ENCODE peak calls at places on chromosome 2, in ten cellular contexts. One of them, this sample, is unnamed.
A peak's percentile ranks its signal among the peaks of the same experiment; 100 is the strongest.

GRCh38 chr2:129459200-129459876 is 520.1 kb upstream of the RAB6C start:
- DNase-seq in activated CD8-positive, alpha-beta T cell treated with anti-CD3 and anti-CD28 coated beads for 36 hours: no peak
- DNase-seq in omental fat pad: no peak
- DNase-seq in pancreas: no peak
- DNase-seq in hepatocyte: no peak
- DNase-seq in chondrocyte: no peak
- DNase-seq in RWPE1: no peak
- DNase-seq in kidney: no peak
- DNase-seq in HL-60: no peak
- DNase-seq in Caco-2: no peak
- DNase-seq in this sample: no peak

GRCh38 chr2:208657468-208657867 is 250.9 kb downstream of the PTH2R start:
- DNase-seq in activated CD8-positive, alpha-beta T cell treated with anti-CD3 and anti-CD28 coated beads for 36 hours: no peak
- DNase-seq in omental fat pad: no peak
- DNase-seq in pancreas: no peak
- DNase-seq in hepatocyte: no peak
- DNase-seq in chondrocyte: no peak
- DNase-seq in RWPE1: no peak
- DNase-seq in kidney: no peak
- DNase-seq in HL-60: no peak
- DNase-seq in Caco-2: no peak
- DNase-seq in this sample: no peak

GRCh38 chr2:227374158-227374557 is 4.9 kb downstream of the TM4SF20 start:
- DNase-seq in activated CD8-positive, alpha-beta T cell treated with anti-CD3 and anti-CD28 coated beads for 36 hours: peak; percentile 75
- DNase-seq in omental fat pad: no peak
- DNase-seq in pancreas: no peak
- DNase-seq in hepatocyte: no peak
- DNase-seq in chondrocyte: no peak
- DNase-seq in RWPE1: no peak
- DNase-seq in kidney: no peak
- DNase-seq in HL-60: no peak
- DNase-seq in Caco-2: no peak
- DNase-seq in this sample: no peak

GRCh38 chr2:231965118-231965517 is 3.6 kb downstream of the DIS3L2 start:
- DNase-seq in activated CD8-positive, alpha-beta T cell treated with anti-CD3 and anti-CD28 coated beads for 36 hours: no peak
- DNase-seq in omental fat pad: no peak
- DNase-seq in pancreas: no peak
- DNase-seq in hepatocyte: no peak
- DNase-seq in chondrocyte: no peak
- DNase-seq in RWPE1: no peak
- DNase-seq in kidney: no peak
- DNase-seq in HL-60: no peak
- DNase-seq in Caco-2: no peak
- DNase-seq in this sample: no peak

GRCh38 chr2:183009249-183009899 is 28.9 kb downstream of the NCKAP1 start:
- DNase-seq in activated CD8-positive, alpha-beta T cell treated with anti-CD3 and anti-CD28 coated beads for 36 hours: no peak
- DNase-seq in omental fat pad: no peak
- DNase-seq in pancreas: no peak
- DNase-seq in hepatocyte: no peak
- DNase-seq in chondrocyte: no peak
- DNase-seq in RWPE1: no peak
- DNase-seq in kidney: no peak
- DNase-seq in HL-60: no peak
- DNase-seq in Caco-2: no peak
- DNase-seq in this sample: no peak

GRCh38 chr2:30055548-30055947 is 91.3 kb upstream of the YPEL5 start:
- DNase-seq in activated CD8-positive, alpha-beta T cell treated with anti-CD3 and anti-CD28 coated beads for 36 hours: no peak
- DNase-seq in omental fat pad: no peak
- DNase-seq in pancreas: no peak
- DNase-seq in hepatocyte: no peak
- DNase-seq in chondrocyte: no peak
- DNase-seq in RWPE1: no peak
- DNase-seq in kidney: no peak
- DNase-seq in HL-60: no peak
- DNase-seq in Caco-2: no peak
- DNase-seq in this sample: no peak

GRCh38 chr2:162795312-162795711 is 43.3 kb downstream of the KCNH7 start:
- DNase-seq in activated CD8-positive, alpha-beta T cell treated with anti-CD3 and anti-CD28 coated beads for 36 hours: no peak
- DNase-seq in omental fat pad: no peak
- DNase-seq in pancreas: no peak
- DNase-seq in hepatocyte: peak; percentile 24
- DNase-seq in chondrocyte: no peak
- DNase-seq in RWPE1: no peak
- DNase-seq in kidney: no peak
- DNase-seq in HL-60: no peak
- DNase-seq in Caco-2: peak; percentile 35
- DNase-seq in this sample: no peak

GRCh38 chr2:117832905-117833613 is 18.6 kb downstream of the DDX18 start:
- DNase-seq in activated CD8-positive, alpha-beta T cell treated with anti-CD3 and anti-CD28 coated beads for 36 hours: peak; percentile 37
- DNase-seq in omental fat pad: no peak
- DNase-seq in pancreas: no peak
- DNase-seq in hepatocyte: peak; percentile 52
- DNase-seq in chondrocyte: no peak
- DNase-seq in RWPE1: peak; percentile 26
- DNase-seq in kidney: no peak
- DNase-seq in HL-60: no peak
- DNase-seq in Caco-2: no peak
- DNase-seq in this sample: no peak

GRCh38 chr2:171923206-171923605 is 945 bp downstream of the HAT1 start:
- DNase-seq in activated CD8-positive, alpha-beta T cell treated with anti-CD3 and anti-CD28 coated beads for 36 hours: no peak
- DNase-seq in omental fat pad: no peak
- DNase-seq in pancreas: peak; percentile 36
- DNase-seq in hepatocyte: peak; percentile 19
- DNase-seq in chondrocyte: no peak
- DNase-seq in RWPE1: no peak
- DNase-seq in kidney: no peak
- DNase-seq in HL-60: peak; percentile 44
- DNase-seq in Caco-2: no peak
- DNase-seq in this sample: no peak

GRCh38 chr2:235935773-235936172 is 232.4 kb downstream of the GBX2 start:
- DNase-seq in activated CD8-positive, alpha-beta T cell treated with anti-CD3 and anti-CD28 coated beads for 36 hours: no peak
- DNase-seq in omental fat pad: no peak
- DNase-seq in pancreas: no peak
- DNase-seq in hepatocyte: no peak
- DNase-seq in chondrocyte: no peak
- DNase-seq in RWPE1: no peak
- DNase-seq in kidney: no peak
- DNase-seq in HL-60: no peak
- DNase-seq in Caco-2: no peak
- DNase-seq in this sample: no peak

GRCh38 chr2:235937526-235937925 is 230.7 kb downstream of the GBX2 start:
- DNase-seq in activated CD8-positive, alpha-beta T cell treated with anti-CD3 and anti-CD28 coated beads for 36 hours: no peak
- DNase-seq in omental fat pad: no peak
- DNase-seq in pancreas: no peak
- DNase-seq in hepatocyte: no peak
- DNase-seq in chondrocyte: no peak
- DNase-seq in RWPE1: no peak
- DNase-seq in kidney: no peak
- DNase-seq in HL-60: no peak
- DNase-seq in Caco-2: no peak
- DNase-seq in this sample: no peak

GRCh38 chr2:235935071-235935470 is 233.1 kb downstream of the GBX2 start:
- DNase-seq in activated CD8-positive, alpha-beta T cell treated with anti-CD3 and anti-CD28 coated beads for 36 hours: no peak
- DNase-seq in omental fat pad: no peak
- DNase-seq in pancreas: no peak
- DNase-seq in hepatocyte: no peak
- DNase-seq in chondrocyte: no peak
- DNase-seq in RWPE1: no peak
- DNase-seq in kidney: no peak
- DNase-seq in HL-60: no peak
- DNase-seq in Caco-2: no peak
- DNase-seq in this sample: no peak

GRCh38 chr2:235937092-235937491 is 231.1 kb downstream of the GBX2 start:
- DNase-seq in activated CD8-positive, alpha-beta T cell treated with anti-CD3 and anti-CD28 coated beads for 36 hours: no peak
- DNase-seq in omental fat pad: no peak
- DNase-seq in pancreas: no peak
- DNase-seq in hepatocyte: no peak
- DNase-seq in chondrocyte: no peak
- DNase-seq in RWPE1: no peak
- DNase-seq in kidney: no peak
- DNase-seq in HL-60: no peak
- DNase-seq in Caco-2: no peak
- DNase-seq in this sample: no peak

DNA sequence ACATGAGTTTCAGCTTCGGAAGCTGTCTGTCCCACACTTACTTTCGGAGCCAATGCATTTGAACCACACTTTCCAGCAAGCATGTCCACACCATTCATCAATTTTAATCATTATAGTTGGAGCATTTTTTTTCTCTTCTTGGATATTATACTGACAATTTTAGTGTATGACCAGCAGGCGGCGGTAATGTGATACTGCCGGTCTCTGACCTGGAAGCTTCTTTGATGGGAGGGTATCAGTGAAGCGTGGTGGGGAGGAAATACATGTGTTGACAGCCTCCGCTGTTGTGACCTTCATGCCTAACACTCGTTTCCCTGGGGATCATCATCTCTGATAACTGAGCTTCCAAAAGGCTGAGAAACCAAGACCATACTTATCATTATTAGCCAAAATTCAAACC is 231.7 kb downstream of the GBX2 start:
- DNase-seq in activated CD8-positive, alpha-beta T cell treated with anti-CD3 and anti-CD28 coated beads for 36 hours: peak; percentile 12
- DNase-seq in omental fat pad: no peak
- DNase-seq in pancreas: no peak
- DNase-seq in hepatocyte: no peak
- DNase-seq in chondrocyte: no peak
- DNase-seq in RWPE1: no peak
- DNase-seq in kidney: no peak
- DNase-seq in HL-60: no peak
- DNase-seq in Caco-2: no peak
- DNase-seq in this sample: no peak
- TF ChIP-seq CTCF in activated CD8-positive, alpha-beta T cell treated with anti-CD3 and anti-CD28 coated beads for 36 hours: peak; percentile 57
- TF ChIP-seq CTCF in omental fat pad: no peak
- TF ChIP-seq CTCF in pancreas: no peak
- TF ChIP-seq CTCF in hepatocyte: peak; percentile 35
- TF ChIP-seq CTCF in chondrocyte: peak; percentile 76
- TF ChIP-seq CTCF in RWPE1: no peak
- TF ChIP-seq CTCF in kidney: no peak
- TF ChIP-seq CTCF in HL-60: no peak
- TF ChIP-seq CTCF in Caco-2: no peak
- TF ChIP-seq CTCF in this sample: peak; percentile 20

GRCh38 chr2:223837290-223838061 is at the start of gene AP1S3:
- DNase-seq in activated CD8-positive, alpha-beta T cell treated with anti-CD3 and anti-CD28 coated beads for 36 hours: peak; percentile 79
- DNase-seq in omental fat pad: peak; percentile 28
- DNase-seq in pancreas: peak; percentile 82
- DNase-seq in hepatocyte: peak; percentile 90
- DNase-seq in chondrocyte: no peak
- DNase-seq in RWPE1: peak; percentile 89
- DNase-seq in kidney: peak; percentile 95
- DNase-seq in HL-60: peak; percentile 62
- DNase-seq in Caco-2: peak; percentile 98
- DNase-seq in this sample: peak; percentile 58
- TF ChIP-seq CTCF in activated CD8-positive, alpha-beta T cell treated with anti-CD3 and anti-CD28 coated beads for 36 hours: no peak
- TF ChIP-seq CTCF in omental fat pad: no peak
- TF ChIP-seq CTCF in pancreas: no peak
- TF ChIP-seq CTCF in hepatocyte: peak; percentile 2
- TF ChIP-seq CTCF in chondrocyte: peak; percentile 22
- TF ChIP-seq CTCF in RWPE1: no peak
- TF ChIP-seq CTCF in kidney: peak; percentile 26
- TF ChIP-seq CTCF in HL-60: no peak
- TF ChIP-seq CTCF in Caco-2: no peak
- TF ChIP-seq CTCF in this sample: no peak

GRCh38 chr2:218615868-218616315 is 8.2 kb downstream of the PLCD4 start:
- DNase-seq in activated CD8-positive, alpha-beta T cell treated with anti-CD3 and anti-CD28 coated beads for 36 hours: no peak
- DNase-seq in omental fat pad: no peak
- DNase-seq in pancreas: no peak
- DNase-seq in hepatocyte: peak; percentile 50
- DNase-seq in chondrocyte: no peak
- DNase-seq in RWPE1: no peak
- DNase-seq in kidney: no peak
- DNase-seq in HL-60: no peak
- DNase-seq in Caco-2: no peak
- DNase-seq in this sample: no peak

GRCh38 chr2:218622606-218623238 is 15.0 kb downstream of the PLCD4 start:
- DNase-seq in activated CD8-positive, alpha-beta T cell treated with anti-CD3 and anti-CD28 coated beads for 36 hours: no peak
- DNase-seq in omental fat pad: no peak
- DNase-seq in pancreas: no peak
- DNase-seq in hepatocyte: no peak
- DNase-seq in chondrocyte: no peak
- DNase-seq in RWPE1: no peak
- DNase-seq in kidney: no peak
- DNase-seq in HL-60: no peak
- DNase-seq in Caco-2: no peak
- DNase-seq in this sample: no peak

GRCh38 chr2:218621007-218621406 is 13.3 kb downstream of the PLCD4 start:
- DNase-seq in activated CD8-positive, alpha-beta T cell treated with anti-CD3 and anti-CD28 coated beads for 36 hours: no peak
- DNase-seq in omental fat pad: no peak
- DNase-seq in pancreas: no peak
- DNase-seq in hepatocyte: no peak
- DNase-seq in chondrocyte: no peak
- DNase-seq in RWPE1: no peak
- DNase-seq in kidney: no peak
- DNase-seq in HL-60: no peak
- DNase-seq in Caco-2: no peak
- DNase-seq in this sample: no peak

GRCh38 chr2:218618102-218618860 is 10.6 kb downstream of the PLCD4 start:
- DNase-seq in activated CD8-positive, alpha-beta T cell treated with anti-CD3 and anti-CD28 coated beads for 36 hours: no peak
- DNase-seq in omental fat pad: no peak
- DNase-seq in pancreas: no peak
- DNase-seq in hepatocyte: no peak
- DNase-seq in chondrocyte: no peak
- DNase-seq in RWPE1: no peak
- DNase-seq in kidney: no peak
- DNase-seq in HL-60: no peak
- DNase-seq in Caco-2: no peak
- DNase-seq in this sample: no peak
- TF ChIP-seq CTCF in activated CD8-positive, alpha-beta T cell treated with anti-CD3 and anti-CD28 coated beads for 36 hours: no peak
- TF ChIP-seq CTCF in omental fat pad: no peak
- TF ChIP-seq CTCF in pancreas: no peak
- TF ChIP-seq CTCF in hepatocyte: no peak
- TF ChIP-seq CTCF in chondrocyte: peak; percentile 62
- TF ChIP-seq CTCF in RWPE1: peak; percentile 44
- TF ChIP-seq CTCF in kidney: no peak
- TF ChIP-seq CTCF in HL-60: no peak
- TF ChIP-seq CTCF in Caco-2: no peak
- TF ChIP-seq CTCF in this sample: no peak

DNA sequence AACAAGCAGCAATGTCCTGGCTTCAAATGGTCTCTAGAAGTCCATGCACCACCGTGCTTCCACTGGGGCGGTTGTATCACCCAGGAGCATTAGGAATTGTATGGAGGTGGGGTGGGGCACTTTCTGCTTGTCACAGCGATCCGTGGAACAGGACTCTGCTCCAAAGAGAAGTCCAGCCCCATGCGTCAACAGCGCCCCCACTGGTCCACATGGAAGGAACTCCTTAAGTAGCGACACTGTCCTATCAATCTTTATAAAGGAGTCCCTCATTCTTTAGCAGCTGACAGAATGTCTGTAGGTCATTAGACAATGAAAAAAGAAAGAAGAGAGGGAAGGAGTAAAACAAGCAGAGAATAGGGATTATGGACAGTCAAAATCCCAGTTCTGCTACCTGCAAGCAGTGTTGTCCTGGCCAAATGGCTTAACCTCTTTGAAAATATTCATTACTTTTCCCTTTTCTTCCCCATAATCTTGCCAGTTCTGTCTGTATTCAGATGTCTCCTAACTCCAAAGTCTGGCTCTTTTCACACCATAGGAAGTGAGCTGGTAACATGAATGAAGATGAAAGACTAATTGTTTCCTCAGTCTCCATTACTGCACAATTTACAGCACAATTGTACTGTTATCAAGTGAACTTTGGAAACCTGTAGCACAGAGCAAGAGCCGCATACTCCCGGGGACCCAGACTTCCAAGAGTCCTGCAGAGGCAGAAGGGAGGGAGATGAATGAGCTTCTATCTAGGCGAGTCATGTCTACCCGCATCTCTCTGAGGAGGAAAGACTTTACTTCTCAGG is 9.9 kb downstream of the NFE2L2 start:
- DNase-seq in activated CD8-positive, alpha-beta T cell treated with anti-CD3 and anti-CD28 coated beads for 36 hours: peak; percentile 41
- DNase-seq in omental fat pad: no peak
- DNase-seq in pancreas: peak; percentile 52
- DNase-seq in hepatocyte: peak; percentile 77
- DNase-seq in chondrocyte: no peak
- DNase-seq in RWPE1: no peak
- DNase-seq in kidney: no peak
- DNase-seq in HL-60: no peak
- DNase-seq in Caco-2: peak; percentile 71
- DNase-seq in this sample: no peak
- TF ChIP-seq CTCF in activated CD8-positive, alpha-beta T cell treated with anti-CD3 and anti-CD28 coated beads for 36 hours: peak; percentile 49
- TF ChIP-seq CTCF in omental fat pad: no peak
- TF ChIP-seq CTCF in pancreas: peak; percentile 15
- TF ChIP-seq CTCF in hepatocyte: peak; percentile 54
- TF ChIP-seq CTCF in chondrocyte: peak; percentile 73
- TF ChIP-seq CTCF in RWPE1: no peak
- TF ChIP-seq CTCF in kidney: peak; percentile 16
- TF ChIP-seq CTCF in HL-60: no peak
- TF ChIP-seq CTCF in Caco-2: peak; percentile 33
- TF ChIP-seq CTCF in this sample: peak; percentile 55

This sample was measured in CD14-positive monocyte.